ENCODE peak calls at places on chromosomes 13 and 19, in six cellular contexts. L is Peyer's patch; Z is left cardiac atrium; H is NCI-H1694 treated with DMSO at 0.1 percent for 48 hours; E is effector memory CD8-positive, alpha-beta T cell; R is activated naive CD8-positive, alpha-beta T cell treated with anti-CD3 and anti-CD28 coated beads, Interleukin-2, amount 50 U/mL, for 16 hours. G is an unnamed sample.
A peak's percentile ranks its signal among the peaks of the same experiment; 100 is the strongest.

GRCh38 chr19:47152632-47153031 is 22.0 kb downstream of the SAE1 start:
- DNase-seq in L (no peak), E (no peak), R (no peak), Z (no peak), H (no peak), G (no peak)

GRCh38 chr13:46310066-46310465 is 77.0 kb downstream of the RUBCNL start:
- DNase-seq in L (no peak), E (no peak), H (no peak), R (no peak), Z (no peak), G (no peak)

GRCh38 chr19:7658219-7658686 is 10.6 kb upstream of the RETN start:
- DNase-seq in Z (no peak), H (no peak), R (peak; percentile 25), E (no peak), L (peak; percentile 63), G (peak; percentile 68)

GRCh38 chr19:29098863-29099481 is 114.0 kb downstream of the UQCRFS1 start:
- DNase-seq in E (no peak), Z (peak; percentile 76), L (no peak), R (no peak), H (no peak), G (no peak)

GRCh38 chr13:92806215-92806614 is 420.4 kb upstream of the GPC6 start:
- DNase-seq in Z (no peak), H (no peak), L (no peak), E (no peak), R (no peak), G (no peak)

GRCh38 chr19:48530044-48530720 is 18.5 kb upstream of the LMTK3 start:
- DNase-seq in E (no peak), L (no peak), R (no peak), Z (no peak), H (no peak), G (no peak)

GRCh38 chr13:93140912-93141311 is 85.7 kb upstream of the GPC6 start:
- DNase-seq in H (no peak), Z (no peak), L (no peak), R (no peak), E (no peak), G (no peak)

GRCh38 chr19:35609881-35610353 is 2.6 kb upstream of the HAUS5 start:
- DNase-seq in R (no peak), E (no peak), H (no peak), Z (no peak), L (peak; percentile 52), G (peak; percentile 64)

GRCh38 chr13:41006296-41006695 is 12.8 kb downstream of the ELF1 start:
- DNase-seq in E (no peak), Z (no peak), R (no peak), L (no peak), H (no peak), G (no peak)

G was measured in memory B cell.